ENCODE peak calls at places on chromosomes 11 and 22, in five cellular contexts. O is AG09309, X is astrocyte of the spinal cord, T is psoas muscle, B is AG04450. R is an unnamed sample.

GRCh38 chr11:47606731-47607130 is 12.5 kb upstream of the C1QTNF4 start:
- DNase-seq in O (no peak), X (peak; percentile 19), T (no peak), B (no peak), R (no peak)

GRCh38 chr11:111148953-111149352 is 96.6 kb upstream of the POU2AF2 start:
- DNase-seq in O (no peak), X (no peak), T (no peak), B (no peak), R (no peak)

GRCh38 chr11:46250071-46251052 is 27.1 kb upstream of the CREB3L1 start:
- DNase-seq in O (no peak), X (peak; percentile 29), T (no peak), B (no peak), R (no peak)

GRCh38 chr11:1792461-1792860 is 28.7 kb upstream of the CTSD start:
- DNase-seq in O (no peak), X (no peak), T (no peak), B (no peak), R (no peak)

GRCh38 chr22:49968831-49969661 is 8.5 kb downstream of the PIM3 start:
- DNase-seq in O (no peak), X (no peak), T (peak; percentile 24), B (no peak), R (no peak)

GRCh38 chr22:36998620-36999351 is 20.5 kb downstream of the TST start:
- DNase-seq in O (no peak), X (no peak), T (no peak), B (no peak), R (no peak)

GRCh38 chr22:20117656-20118571 is 888 bp upstream of the TRMT2A start:
- DNase-seq in O (no peak), X (no peak), T (peak; percentile 47), B (no peak), R (no peak)

GRCh38 chr11:23778971-23779370 is 717.9 kb upstream of the LUZP2 start:
- DNase-seq in O (no peak), X (peak; percentile 51), T (no peak), B (no peak), R (no peak)

GRCh38 chr22:41777749-41778395 is 22.6 kb upstream of the CCDC134 start:
- DNase-seq in O (no peak), X (no peak), T (no peak), B (no peak), R (no peak)

GRCh38 chr11:46541593-46542371 is 52.0 kb downstream of the AMBRA1 start:
- DNase-seq in O (no peak), X (no peak), T (peak; percentile 38), B (no peak), R (no peak)

GRCh38 chr22:29187831-29188230 is 17.9 kb upstream of the EMID1 start:
- DNase-seq in O (no peak), X (no peak), T (no peak), B (no peak), R (no peak)

GRCh38 chr11:66547662-66548009 is 933 bp downstream of the ACTN3 start:
- DNase-seq in O (no peak), X (no peak), T (no peak), B (no peak), R (no peak)

GRCh38 chr11:66548041-66548440 is 1.3 kb downstream of the ACTN3 start:
- DNase-seq in O (no peak), X (no peak), T (no peak), B (no peak), R (no peak)

GRCh38 chr11:66545701-66546367 is at the start of gene ZDHHC24:
- DNase-seq in O (peak; percentile 86), X (peak; percentile 99), T (peak; percentile 99), B (peak; percentile 94), R (peak; percentile 98)

GRCh38 chr11:66546368-66546965 is at the start of gene ACTN3:
- DNase-seq in O (no peak), X (no peak), T (peak; percentile 46), B (no peak), R (no peak)

GRCh38 chr11:66546966-66547661 is 411 bp downstream of the ACTN3 start:
- DNase-seq in O (no peak), X (no peak), T (no peak), B (no peak), R (no peak)
- TF ChIP-seq CTCF in O (no peak), X (no peak), T (no peak), B (no peak), R (no peak)

GRCh38 chr22:30947163-30947820 is 21.3 kb downstream of the MORC2 start:
- DNase-seq in O (no peak), X (no peak), T (no peak), B (no peak), R (peak; percentile 51)

GRCh38 chr22:30943368-30943767 is 25.2 kb downstream of the MORC2 start:
- DNase-seq in O (no peak), X (no peak), T (no peak), B (no peak), R (peak; percentile 11)

GRCh38 chr22:30944986-30945385 is 23.6 kb downstream of the MORC2 start:
- DNase-seq in O (no peak), X (no peak), T (no peak), B (no peak), R (no peak)

GRCh38 chr22:30946354-30946753 is 22.2 kb downstream of the MORC2 start:
- DNase-seq in O (no peak), X (no peak), T (no peak), B (no peak), R (peak; percentile 63)

DNA sequence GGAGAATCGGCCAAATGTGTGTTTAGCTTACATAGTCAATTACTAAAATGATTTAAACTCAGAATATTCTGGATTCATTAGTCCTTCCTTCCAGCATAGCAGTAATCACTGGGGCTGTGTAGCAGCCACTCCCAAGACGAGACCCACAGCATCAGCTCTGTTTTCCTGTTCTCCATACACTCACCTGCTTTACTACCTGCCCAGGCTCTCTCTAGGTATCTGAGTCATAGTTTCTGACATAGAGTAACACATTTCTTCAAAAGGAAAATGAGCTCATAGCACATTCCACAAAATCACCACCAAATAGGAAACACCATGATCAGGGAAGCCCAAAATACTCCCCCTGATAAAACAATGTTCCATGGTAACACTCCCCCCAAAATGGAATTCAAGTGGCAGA is 22.9 kb downstream of the MORC2 start:
- DNase-seq in O (no peak), X (no peak), T (no peak), B (no peak), R (no peak)
- TF ChIP-seq CTCF in O (no peak), X (no peak), T (no peak), B (no peak), R (no peak)

DNA sequence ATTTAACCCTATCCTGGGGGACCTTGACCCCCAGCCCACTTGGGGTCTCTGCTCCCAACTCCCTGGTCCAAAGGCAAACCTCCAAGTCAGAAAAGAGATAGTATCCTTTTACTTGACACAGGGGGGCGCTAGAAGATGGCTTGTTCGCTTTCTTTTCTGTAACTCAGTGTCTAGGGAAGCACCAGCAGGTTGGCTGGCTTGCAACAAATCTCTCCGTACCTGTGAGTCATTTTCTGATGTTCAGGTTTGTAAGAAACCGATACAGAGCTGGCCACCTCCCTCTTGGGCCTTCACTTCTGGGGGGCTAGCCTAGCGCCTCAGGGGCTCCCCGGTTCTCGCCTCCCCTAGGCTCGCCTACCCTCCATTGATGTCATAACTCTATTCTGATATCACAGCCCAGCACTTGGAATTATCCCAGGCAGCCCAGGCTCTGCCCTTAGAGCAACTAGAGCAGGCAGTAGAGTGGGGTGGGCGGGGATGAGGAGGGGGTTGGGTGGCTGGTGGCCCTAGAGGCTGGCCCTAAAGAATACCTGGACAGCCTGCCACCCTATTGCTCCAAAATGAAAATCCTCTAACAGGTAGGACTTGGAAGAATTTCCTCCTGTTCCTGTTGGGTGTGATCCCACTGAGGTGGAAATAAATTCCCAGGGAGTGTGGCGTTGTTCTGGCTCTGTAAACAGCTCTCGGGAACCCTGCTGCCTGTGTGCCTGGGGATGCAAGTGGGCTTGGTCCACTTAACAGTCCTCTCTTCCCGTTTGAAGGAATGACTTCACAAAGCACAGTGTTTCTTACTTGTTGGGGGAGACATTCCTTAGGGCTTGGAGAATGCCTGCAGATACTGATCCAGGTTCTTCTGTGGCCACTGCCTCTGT is 69.4 kb downstream of the OSBP2 start:
- DNase-seq in O (peak; percentile 55), X (peak; percentile 77), T (peak; percentile 21), B (peak; percentile 56), R (no peak)
- TF ChIP-seq CTCF in O (peak; percentile 75), X (peak; percentile 68), T (peak; percentile 59), B (peak; percentile 73), R (peak; percentile 76)

GRCh38 chr11:69595805-69596665 is 44.9 kb upstream of the CCND1 start:
- DNase-seq in O (no peak), X (no peak), T (no peak), B (no peak), R (no peak)

GRCh38 chr11:69601346-69601975 is 39.5 kb upstream of the CCND1 start:
- DNase-seq in O (no peak), X (no peak), T (no peak), B (no peak), R (no peak)

GRCh38 chr11:69599502-69599901 is 41.5 kb upstream of the CCND1 start:
- DNase-seq in O (peak; percentile 34), X (no peak), T (no peak), B (no peak), R (no peak)

GRCh38 chr11:69594481-69594880 is 46.5 kb upstream of the CCND1 start:
- DNase-seq in O (no peak), X (no peak), T (no peak), B (no peak), R (no peak)

GRCh38 chr11:69598147-69598546 is 42.8 kb upstream of the CCND1 start:
- DNase-seq in O (no peak), X (no peak), T (no peak), B (no peak), R (no peak)
- TF ChIP-seq CTCF in O (peak; percentile 14), X (peak; percentile 19), T (no peak), B (no peak), R (peak; percentile 36)

DNA sequence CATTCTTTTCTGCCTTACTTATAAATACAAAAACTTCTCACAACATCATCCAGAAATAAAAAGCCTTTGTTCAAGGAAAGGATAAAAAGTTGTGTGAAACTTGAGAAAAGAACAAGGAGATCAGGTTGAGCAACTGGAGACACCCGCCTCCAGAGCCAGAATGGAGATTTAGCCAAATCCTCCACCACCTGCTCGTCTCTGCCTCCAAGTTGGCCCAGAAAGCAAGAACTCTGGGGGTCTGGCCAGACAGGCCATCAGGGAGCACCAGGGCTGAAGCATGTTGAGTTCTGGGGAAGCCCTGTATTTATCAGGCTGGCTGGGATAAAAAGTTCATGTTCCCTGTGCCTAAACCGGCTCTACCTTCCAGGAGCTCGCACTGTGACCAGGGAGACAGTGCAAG is 14.9 kb downstream of the SMCO4 start:
- DNase-seq in O (no peak), X (no peak), T (peak; percentile 61), B (no peak), R (no peak)
- TF ChIP-seq CTCF in O (no peak), X (no peak), T (no peak), B (no peak), R (no peak)

DNA sequence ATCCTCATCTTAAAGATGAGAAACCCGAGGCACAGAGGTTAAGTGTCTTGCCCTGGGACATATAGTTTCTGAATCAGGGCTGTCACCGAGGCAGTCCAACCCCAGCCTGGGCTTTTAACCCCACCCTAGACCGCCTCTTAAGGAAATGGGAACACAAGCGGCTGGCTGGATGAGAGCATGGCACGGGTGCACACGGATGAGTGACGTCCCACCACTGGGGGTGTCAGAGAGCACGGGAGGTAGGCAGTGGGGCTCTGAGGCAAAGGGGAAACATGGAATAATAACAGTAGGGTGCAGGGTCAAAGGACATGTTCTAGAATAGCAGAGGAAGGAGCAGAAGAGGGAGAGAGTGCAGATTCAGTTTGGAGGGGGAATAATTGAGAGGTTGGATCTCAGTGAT is 22.3 kb downstream of the PPFIBP2 start:
- DNase-seq in O (no peak), X (no peak), T (no peak), B (no peak), R (no peak)
- TF ChIP-seq CTCF in O (peak; percentile 11), X (no peak), T (peak; percentile 16), B (no peak), R (peak; percentile 24)

GRCh38 chr11:35585411-35585810 is 32.8 kb upstream of the FJX1 start:
- DNase-seq in O (no peak), X (no peak), T (no peak), B (no peak), R (no peak)
- TF ChIP-seq CTCF in O (no peak), X (no peak), T (no peak), B (no peak), R (no peak)